ENCODE peak calls at places on chromosomes 13 and 19, in eight cellular contexts. Z, I, T, R, S, C, U and K are unnamed samples.

GRCh38 chr19:31269425-31270127 is 79.7 kb downstream of the TSHZ3 start:
- DNase-seq in Z (no peak), I (no peak), T (no peak), R (no peak), S (no peak), C (no peak), U (no peak), K (no peak)

GRCh38 chr19:41776700-41777099 is 19.7 kb upstream of the CEACAM3 start:
- DNase-seq in Z (no peak), I (no peak), T (no peak), R (no peak), S (no peak), C (no peak), U (no peak), K (no peak)

GRCh38 chr19:18881491-18881890 is 14.5 kb downstream of the CERS1 start:
- DNase-seq in Z (no peak), I (no peak), T (no peak), R (no peak), S (no peak), C (no peak), U (no peak), K (no peak)

GRCh38 chr13:76647550-76647949 is 238.7 kb downstream of the KCTD12 start:
- DNase-seq in Z (no peak), I (no peak), T (no peak), R (no peak), S (no peak), C (peak; percentile 36), U (no peak), K (no peak)

GRCh38 chr19:2577722-2578335 is 101.9 kb downstream of the GADD45B start:
- DNase-seq in Z (no peak), I (no peak), T (no peak), R (no peak), S (no peak), C (peak; percentile 29), U (no peak), K (no peak)

GRCh38 chr13:40653558-40654318 is 12.7 kb downstream of the FOXO1 start:
- DNase-seq in Z (no peak), I (no peak), T (no peak), R (peak; percentile 29), S (peak; percentile 53), C (peak; percentile 28), U (no peak), K (no peak)

GRCh38 chr13:98214707-98215106 is 37.6 kb upstream of the RNF113B start:
- DNase-seq in Z (no peak), I (no peak), T (no peak), R (no peak), S (no peak), C (no peak), U (no peak), K (no peak)

GRCh38 chr19:20107301-20107700 is 29.5 kb downstream of the ZNF90 start:
- DNase-seq in Z (no peak), I (no peak), T (no peak), R (no peak), S (no peak), C (no peak), U (no peak), K (no peak)

GRCh38 chr13:35891486-35891885 is 239.7 kb downstream of the DCLK1 start:
- DNase-seq in Z (no peak), I (no peak), T (no peak), R (no peak), S (no peak), C (no peak), U (no peak), K (no peak)

GRCh38 chr19:28887920-28888618 is 324.9 kb downstream of the UQCRFS1 start:
- DNase-seq in Z (no peak), I (no peak), T (no peak), R (no peak), S (no peak), C (no peak), U (no peak), K (no peak)

GRCh38 chr13:70255406-70255991 is 147.2 kb upstream of the KLHL1 start:
- DNase-seq in Z (no peak), I (no peak), T (no peak), R (no peak), S (no peak), C (no peak), U (no peak), K (no peak)

GRCh38 chr13:95671597-95671996 is 5.3 kb upstream of the DNAJC3 start:
- DNase-seq in Z (no peak), I (no peak), T (no peak), R (no peak), S (no peak), C (no peak), U (no peak), K (no peak)

GRCh38 chr19:58002384-58003152 is at the start of gene ZNF606:
- DNase-seq in Z (peak; percentile 22), I (peak; percentile 65), T (peak; percentile 76), R (peak; percentile 83), S (peak; percentile 89), C (peak; percentile 88), U (peak; percentile 77), K (peak; percentile 76)

GRCh38 chr13:50127017-50127725 is 111.9 kb downstream of the KCNRG start:
- DNase-seq in Z (no peak), I (no peak), T (peak; percentile 25), R (no peak), S (peak; percentile 59), C (peak; percentile 25), U (no peak), K (no peak)

GRCh38 chr19:49475995-49476880 is 2.2 kb downstream of the FLT3LG start:
- DNase-seq in Z (no peak), I (no peak), T (peak; percentile 40), R (no peak), S (peak; percentile 48), C (no peak), U (peak; percentile 31), K (peak; percentile 51)

GRCh38 chr19:460877-461609 is at the start of gene SHC2:
- DNase-seq in Z (no peak), I (no peak), T (no peak), R (no peak), S (no peak), C (no peak), U (peak; percentile 20), K (no peak)

GRCh38 chr13:51025245-51025872 is 85.7 kb downstream of the C13orf42 start:
- DNase-seq in Z (no peak), I (no peak), T (no peak), R (no peak), S (no peak), C (no peak), U (no peak), K (no peak)

GRCh38 chr19:52648336-52648990 is 10.3 kb upstream of the ZNF83 start:
- DNase-seq in Z (no peak), I (no peak), T (no peak), R (no peak), S (peak; percentile 50), C (peak; percentile 48), U (no peak), K (no peak)

GRCh38 chr13:35724480-35724879 is 248.0 kb upstream of the MAB21L1 start:
- DNase-seq in Z (no peak), I (no peak), T (no peak), R (no peak), S (no peak), C (peak; percentile 49), U (no peak), K (no peak)

GRCh38 chr13:30000373-30000770 is 150.0 kb upstream of the UBL3 start:
- DNase-seq in Z (no peak), I (no peak), T (no peak), R (no peak), S (no peak), C (no peak), U (no peak), K (no peak)

GRCh38 chr13:41053384-41053826 is 7.9 kb upstream of the WBP4 start:
- DNase-seq in Z (no peak), I (no peak), T (no peak), R (peak; percentile 87), S (peak; percentile 77), C (peak; percentile 85), U (no peak), K (no peak)

GRCh38 chr19:43622070-43622469 is 2.6 kb upstream of the ZNF428 start:
- DNase-seq in Z (no peak), I (no peak), T (no peak), R (no peak), S (no peak), C (no peak), U (no peak), K (no peak)

GRCh38 chr13:70370924-70371323 is 262.7 kb upstream of the KLHL1 start:
- DNase-seq in Z (no peak), I (no peak), T (no peak), R (no peak), S (no peak), C (no peak), U (no peak), K (no peak)

GRCh38 chr13:33347866-33348265 is 62.3 kb upstream of the STARD13 start:
- DNase-seq in Z (no peak), I (no peak), T (no peak), R (no peak), S (no peak), C (no peak), U (no peak), K (no peak)

GRCh38 chr13:106078191-106078590 is 457.3 kb downstream of the EFNB2 start:
- DNase-seq in Z (no peak), I (no peak), T (no peak), R (no peak), S (peak; percentile 11), C (no peak), U (no peak), K (no peak)

GRCh38 chr19:46221981-46222610 is 7.4 kb upstream of the IGFL1 start:
- DNase-seq in Z (no peak), I (no peak), T (no peak), R (no peak), S (peak; percentile 55), C (peak; percentile 57), U (no peak), K (no peak)

GRCh38 chr13:43128504-43128929 is 105.1 kb downstream of the DNAJC15 start:
- DNase-seq in Z (no peak), I (no peak), T (no peak), R (no peak), S (no peak), C (no peak), U (no peak), K (no peak)

GRCh38 chr19:10027158-10027997 is 14.1 kb downstream of the RDH8 start:
- DNase-seq in Z (peak; percentile 62), I (peak; percentile 49), T (peak; percentile 17), R (peak; percentile 64), S (peak; percentile 95), C (peak; percentile 92), U (peak; percentile 92), K (peak; percentile 44)

GRCh38 chr13:96020941-96021340 is 32.3 kb downstream of the UGGT2 start:
- DNase-seq in Z (no peak), I (no peak), T (no peak), R (no peak), S (no peak), C (no peak), U (no peak), K (no peak)

GRCh38 chr13:109698779-109699178 is 87.6 kb downstream of the IRS2 start:
- DNase-seq in Z (no peak), I (no peak), T (no peak), R (peak; percentile 76), S (peak; percentile 72), C (peak; percentile 79), U (no peak), K (no peak)

GRCh38 chr19:24178207-24178606 is 91.2 kb downstream of the ZNF254 start:
- DNase-seq in Z (no peak), I (no peak), T (no peak), R (no peak), S (no peak), C (no peak), U (no peak), K (no peak)

GRCh38 chr13:106581268-106581667 is 13.3 kb upstream of the ARGLU1 start:
- DNase-seq in Z (no peak), I (no peak), T (no peak), R (no peak), S (no peak), C (no peak), U (no peak), K (no peak)